ENCODE peak calls at places on chromosomes 6 and 20, in four cellular contexts. Z is omental fat pad, N is testis, J is GM13977. S is an unnamed sample.

GRCh38 chr20:44742304-44743079 is 3.2 kb upstream of the KCNK15 start:
- DNase-seq in Z (no peak), N (no peak), J (no peak), S (no peak)

GRCh38 chr6:39451831-39452230 is 129.3 kb upstream of the KCNK16 start:
- DNase-seq in Z (no peak), N (no peak), J (peak), S (no peak)

GRCh38 chr20:35207950-35208611 is 18.4 kb upstream of the MMP24 start:
- DNase-seq in Z (peak), N (peak), J (peak), S (peak)

GRCh38 chr6:3228791-3229565 is 1.5 kb upstream of the TUBB2B start:
- DNase-seq in Z (no peak), N (no peak), J (peak), S (no peak)

GRCh38 chr20:60632420-60633262 is 619.4 kb upstream of the CDH4 start:
- DNase-seq in Z (no peak), N (no peak), J (no peak), S (no peak)

GRCh38 chr20:1831606-1832005 is 63.6 kb upstream of the SIRPA start:
- DNase-seq in Z (no peak), N (no peak), J (no peak), S (no peak)

GRCh38 chr6:40954446-40955180 is 84.4 kb downstream of the UNC5CL start:
- DNase-seq in Z (no peak), N (no peak), J (no peak), S (no peak)

GRCh38 chr6:30061766-30062458 is 847 bp downstream of the POLR1H start:
- DNase-seq in Z (no peak), N (peak), J (no peak), S (no peak)

S was measured in GM12864.